ENCODE peak calls at places on chromosomes 4 and X, in eight cellular contexts. N is IMR-90; Z is ELR; J is islet precursor cell; D is adipocyte; B is stimulated activated CD4-positive, alpha-beta T cell treated with anti-CD3 and anti-CD28 coated beads, Interleukin-4, amount 100 ng/mL, for 4 hours; K is BE2C; C is sciatic nerve. F is an unnamed sample.
A peak's percentile ranks its signal among the peaks of the same experiment; 100 is the strongest.

GRCh38 chr4:107974523-107974922 is 15.2 kb upstream of the HADH start:
- DNase-seq in N (no peak), Z (no peak), J (no peak), D (no peak), B (no peak), K (no peak), C (no peak), F (no peak)

GRCh38 chr4:150258569-150258968 is 180.3 kb downstream of the DCLK2 start:
- DNase-seq in N (no peak), Z (no peak), J (no peak), D (no peak), B (no peak), K (no peak), C (no peak), F (no peak)

GRCh38 chr4:74682567-74683359 is 111.6 kb downstream of the BTC start:
- DNase-seq in N (peak; percentile 95), Z (peak; percentile 97), J (peak; percentile 97), D (peak; percentile 67), B (no peak), K (peak; percentile 6), C (no peak), F (no peak)

GRCh38 chrX:100649550-100650356 is 5.8 kb downstream of the SRPX2 start:
- DNase-seq in N (peak; percentile 90), Z (peak; percentile 73), J (peak; percentile 70), D (peak; percentile 90), B (no peak), K (no peak), C (peak; percentile 84), F (peak; percentile 78)

GRCh38 chr4:30103455-30103854 is 616.7 kb upstream of the PCDH7 start:
- DNase-seq in N (peak; percentile 31), Z (peak; percentile 70), J (no peak), D (peak; percentile 20), B (no peak), K (no peak), C (no peak), F (no peak)

GRCh38 chr4:41814565-41814964 is 66.0 kb upstream of the PHOX2B start:
- DNase-seq in N (peak; percentile 21), Z (peak; percentile 42), J (peak; percentile 66), D (no peak), B (no peak), K (peak; percentile 18), C (no peak), F (no peak)

GRCh38 chr4:16056681-16057400 is 27.0 kb downstream of the PROM1 start:
- DNase-seq in N (no peak), Z (no peak), J (no peak), D (peak; percentile 25), B (no peak), K (peak; percentile 29), C (no peak), F (no peak)

GRCh38 chr4:20901851-20902250 is 201.6 kb downstream of the PACRGL start:
- DNase-seq in N (no peak), Z (no peak), J (no peak), D (no peak), B (no peak), K (no peak), C (no peak), F (no peak)

GRCh38 chr4:90979551-90979950 is 852.4 kb downstream of the CCSER1 start:
- DNase-seq in N (no peak), Z (no peak), J (no peak), D (no peak), B (no peak), K (no peak), C (no peak), F (no peak)

GRCh38 chr4:52824603-52825310 is 37.4 kb upstream of the RASL11B start:
- DNase-seq in N (peak; percentile 85), Z (no peak), J (peak; percentile 95), D (peak; percentile 81), B (no peak), K (no peak), C (no peak), F (no peak)

GRCh38 chr4:38124961-38125360 is 164.8 kb downstream of the PTTG2 start:
- DNase-seq in N (no peak), Z (no peak), J (no peak), D (no peak), B (no peak), K (no peak), C (no peak), F (no peak)

GRCh38 chr4:15989431-15989830 is 26.5 kb upstream of the FGFBP2 start:
- DNase-seq in N (no peak), Z (no peak), J (no peak), D (no peak), B (no peak), K (no peak), C (no peak), F (no peak)